ENCODE peak calls at places on chromosomes 1 and 21, in four cellular contexts. F, A, V and P are unnamed samples.

GRCh38 chr1:59682405-59683080 is 132.2 kb upstream of the HOOK1 start:
- DNase-seq in F (no peak), A (no peak), V (no peak), P (no peak)

GRCh38 chr1:9378801-9379200 is 86.1 kb downstream of the SPSB1 start:
- DNase-seq in F (no peak), A (no peak), V (no peak), P (no peak)

GRCh38 chr1:171346866-171347265 is 32.9 kb downstream of the FMO4 start:
- DNase-seq in F (no peak), A (no peak), V (no peak), P (no peak)

GRCh38 chr1:206506803-206507394 is 432 bp upstream of the RASSF5 start:
- DNase-seq in F (no peak), A (no peak), V (no peak), P (peak)

GRCh38 chr1:52725903-52726264 is 369 bp upstream of the ZYG11B start:
- DNase-seq in F (no peak), A (no peak), V (no peak), P (no peak)

GRCh38 chr1:50873458-50874187 is 86.4 kb downstream of the FAF1 start:
- DNase-seq in F (peak), A (peak), V (peak), P (no peak)

GRCh38 chr1:62356257-62356835 is 37.1 kb upstream of the KANK4 start:
- DNase-seq in F (peak), A (no peak), V (no peak), P (no peak)

GRCh38 chr1:59779949-59780348 is 34.8 kb upstream of the HOOK1 start:
- DNase-seq in F (no peak), A (peak), V (no peak), P (no peak)

GRCh38 chr1:157948547-157949152 is 44.8 kb upstream of the KIRREL1 start:
- DNase-seq in F (no peak), A (peak), V (peak), P (no peak)

GRCh38 chr21:44006017-44006624 is 6.0 kb upstream of the TRAPPC10 start:
- DNase-seq in F (peak), A (no peak), V (no peak), P (peak)

GRCh38 chr1:62198781-62199125 is 4.1 kb downstream of the L1TD1 start:
- DNase-seq in F (no peak), A (no peak), V (no peak), P (no peak)

GRCh38 chr1:198771562-198772153 is 132.8 kb downstream of the PTPRC start:
- DNase-seq in F (peak), A (no peak), V (no peak), P (no peak)

GRCh38 chr1:9886063-9886742 is 23.9 kb downstream of the CTNNBIP1 start:
- DNase-seq in F (no peak), A (no peak), V (peak), P (no peak)

GRCh38 chr1:3464649-3465025 is 10.2 kb downstream of the ARHGEF16 start:
- DNase-seq in F (no peak), A (no peak), V (peak), P (no peak)

GRCh38 chr1:105027838-105028471 is 1278.3 kb downstream of the AMY1C start:
- DNase-seq in F (no peak), A (no peak), V (no peak), P (no peak)

GRCh38 chr1:240608707-240609106 is 3.2 kb downstream of the GREM2 start:
- DNase-seq in F (no peak), A (peak), V (no peak), P (no peak)

GRCh38 chr1:219903353-219903871 is 24.9 kb downstream of the SLC30A10 start:
- DNase-seq in F (no peak), A (no peak), V (no peak), P (no peak)

GRCh38 chr1:110188116-110188618 is 21.9 kb upstream of the KCNC4 start:
- DNase-seq in F (no peak), A (no peak), V (no peak), P (peak)

GRCh38 chr1:41387667-41388091 is 26.4 kb downstream of the FOXO6 start:
- DNase-seq in F (peak), A (peak), V (peak), P (peak)

GRCh38 chr21:37647781-37648180 is 268.5 kb downstream of the KCNJ6 start:
- DNase-seq in F (no peak), A (no peak), V (no peak), P (no peak)

GRCh38 chr1:215567491-215568286 is 585 bp downstream of the KCTD3 start:
- DNase-seq in F (peak), A (peak), V (peak), P (peak)

GRCh38 chr1:9110669-9111356 is 18.1 kb downstream of the GPR157 start:
- DNase-seq in F (peak), A (peak), V (peak), P (peak)

GRCh38 chr1:109091196-109092193 is 931 bp downstream of the TMEM167B start:
- DNase-seq in F (no peak), A (peak), V (no peak), P (no peak)

GRCh38 chr1:201016211-201016651 is 7.3 kb downstream of the KIF21B start:
- DNase-seq in F (no peak), A (peak), V (peak), P (no peak)

GRCh38 chr1:24364975-24365678 is 46.0 kb downstream of the GRHL3 start:
- DNase-seq in F (peak), A (peak), V (no peak), P (no peak)

GRCh38 chr1:156096640-156097391 is 14.6 kb upstream of the MEX3A start:
- DNase-seq in F (peak), A (peak), V (peak), P (peak)

GRCh38 chr1:218813247-218813646 is 360.4 kb upstream of the LYPLAL1 start:
- DNase-seq in F (no peak), A (no peak), V (no peak), P (no peak)